ENCODE peak calls at places on chromosomes 4 and X, in seven cellular contexts. W is neural crest cell; M is CD8-positive, alpha-beta memory T cell; G is Calu3; K is astrocyte of the hippocampus; C is heart left ventricle; Y is fibroblast of villous mesenchyme. P is an unnamed sample.

GRCh38 chrX:130173190-130173895 is 1.6 kb downstream of the RAB33A start:
- DNase-seq in W (no peak), M (no peak), G (no peak), K (peak), C (peak), Y (peak), P (peak)

GRCh38 chr4:42656986-42657792 is at the start of gene ATP8A1:
- DNase-seq in W (peak), M (peak), G (peak), K (peak), C (peak), Y (peak), P (peak)

GRCh38 chrX:101229155-101229554 is 9.6 kb downstream of the DRP2 start:
- DNase-seq in W (no peak), M (no peak), G (no peak), K (peak), C (no peak), Y (peak), P (peak)

GRCh38 chr4:7705602-7706001 is 234.1 kb downstream of the AFAP1 start:
- DNase-seq in W (no peak), M (no peak), G (no peak), K (no peak), C (no peak), Y (no peak), P (no peak)

GRCh38 chr4:182600093-182600492 is 317.1 kb downstream of the DCTD start:
- DNase-seq in W (no peak), M (no peak), G (no peak), K (no peak), C (no peak), Y (no peak), P (no peak)

GRCh38 chr4:80956421-80956820 is 74.1 kb upstream of the BMP3 start:
- DNase-seq in W (no peak), M (no peak), G (no peak), K (no peak), C (no peak), Y (no peak), P (no peak)

GRCh38 chr4:108359130-108359709 is 190.5 kb upstream of the LEF1 start:
- DNase-seq in W (no peak), M (no peak), G (no peak), K (no peak), C (no peak), Y (no peak), P (no peak)

GRCh38 chr4:182238355-182238931 is 4.8 kb upstream of the TENM3 start:
- DNase-seq in W (no peak), M (no peak), G (no peak), K (peak), C (no peak), Y (no peak), P (peak)

GRCh38 chr4:7630559-7631287 is 196.0 kb upstream of the PSAPL1 start:
- DNase-seq in W (no peak), M (no peak), G (no peak), K (peak), C (peak), Y (peak), P (peak)

GRCh38 chr4:97653701-97654100 is 489.6 kb downstream of the STPG2 start:
- DNase-seq in W (no peak), M (no peak), G (no peak), K (no peak), C (no peak), Y (peak), P (no peak)

GRCh38 chr4:106022454-106022853 is 127.2 kb downstream of the NPNT start:
- DNase-seq in W (no peak), M (no peak), G (no peak), K (no peak), C (no peak), Y (no peak), P (no peak)

GRCh38 chr4:140246216-140246615 is 92.2 kb upstream of the MAML3 start:
- DNase-seq in W (no peak), M (no peak), G (no peak), K (no peak), C (no peak), Y (no peak), P (no peak)

GRCh38 chr4:62454535-62454934 is 1254.4 kb downstream of the ADGRL3 start:
- DNase-seq in W (no peak), M (no peak), G (no peak), K (no peak), C (no peak), Y (no peak), P (no peak)

GRCh38 chr4:174141876-174142275 is 141.6 kb downstream of the FBXO8 start:
- DNase-seq in W (no peak), M (no peak), G (no peak), K (no peak), C (no peak), Y (no peak), P (no peak)

GRCh38 chrX:97517763-97518162 is 634.1 kb downstream of the RPA4 start:
- DNase-seq in W (no peak), M (no peak), G (no peak), K (no peak), C (no peak), Y (no peak), P (no peak)

GRCh38 chr4:146165840-146166239 is 9.7 kb upstream of the LSM6 start:
- DNase-seq in W (no peak), M (no peak), G (peak), K (peak), C (no peak), Y (peak), P (peak)

GRCh38 chrX:14243823-14244222 is 214.1 kb upstream of the GEMIN8 start:
- DNase-seq in W (no peak), M (no peak), G (no peak), K (no peak), C (no peak), Y (no peak), P (no peak)

GRCh38 chr4:180148737-180149136 is 2094.5 kb upstream of the TENM3 start:
- DNase-seq in W (no peak), M (no peak), G (no peak), K (no peak), C (no peak), Y (no peak), P (peak)

GRCh38 chr4:106011387-106011786 is 116.1 kb downstream of the NPNT start:
- DNase-seq in W (no peak), M (no peak), G (no peak), K (no peak), C (no peak), Y (no peak), P (no peak)

GRCh38 chr4:876780-877179 is 50.9 kb upstream of the CPLX1 start:
- DNase-seq in W (no peak), M (no peak), G (no peak), K (no peak), C (no peak), Y (peak), P (no peak)

GRCh38 chr4:71074452-71075299 is 81.2 kb downstream of the DCK start:
- DNase-seq in W (no peak), M (no peak), G (no peak), K (no peak), C (peak), Y (no peak), P (no peak)

GRCh38 chrX:17750436-17750835 is 13.1 kb downstream of the SCML1 start:
- DNase-seq in W (no peak), M (no peak), G (no peak), K (no peak), C (no peak), Y (peak), P (no peak)

GRCh38 chr4:972651-973424 is 531 bp downstream of the DGKQ start:
- DNase-seq in W (no peak), M (peak), G (peak), K (peak), C (peak), Y (peak), P (peak)

GRCh38 chr4:88062843-88063242 is 55.4 kb downstream of the PKD2 start:
- DNase-seq in W (no peak), M (no peak), G (no peak), K (no peak), C (no peak), Y (no peak), P (no peak)

GRCh38 chrX:9832811-9833210 is 46.6 kb downstream of the SHROOM2 start:
- DNase-seq in W (no peak), M (no peak), G (no peak), K (no peak), C (no peak), Y (no peak), P (no peak)

GRCh38 chr4:2802618-2803531 is 10.0 kb downstream of the SH3BP2 start:
- DNase-seq in W (no peak), M (no peak), G (no peak), K (no peak), C (no peak), Y (no peak), P (no peak)

GRCh38 chrX:149715468-149715867 is 3.6 kb downstream of the MAGEA11 start:
- DNase-seq in W (no peak), M (no peak), G (no peak), K (no peak), C (no peak), Y (no peak), P (no peak)

GRCh38 chrX:115364625-115365024 is 75.1 kb downstream of the LUZP4 start:
- DNase-seq in W (no peak), M (no peak), G (no peak), K (no peak), C (no peak), Y (peak), P (no peak)

GRCh38 chr4:76283900-76284299 is 22.6 kb upstream of the STBD1 start:
- DNase-seq in W (no peak), M (no peak), G (no peak), K (no peak), C (no peak), Y (no peak), P (no peak)

GRCh38 chr4:106273831-106274230 is 42.2 kb downstream of the TBCK start:
- DNase-seq in W (no peak), M (no peak), G (no peak), K (peak), C (no peak), Y (peak), P (peak)

GRCh38 chr4:165464813-165465381 is 86.1 kb downstream of the CPE start:
- DNase-seq in W (no peak), M (no peak), G (no peak), K (peak), C (no peak), Y (peak), P (peak)

GRCh38 chr4:103375278-103375677 is 177.1 kb upstream of the CENPE start:
- DNase-seq in W (no peak), M (no peak), G (no peak), K (peak), C (no peak), Y (no peak), P (peak)

GRCh38 chrX:10749113-10749512 is 128.7 kb upstream of the MID1 start:
- DNase-seq in W (no peak), M (no peak), G (no peak), K (no peak), C (no peak), Y (no peak), P (peak)

GRCh38 chr4:133068083-133068482 is 81.0 kb upstream of the PCDH10 start:
- DNase-seq in W (no peak), M (no peak), G (no peak), K (no peak), C (no peak), Y (no peak), P (no peak)